ENCODE peak calls at places on chromosome 9, in eight cellular contexts. S is colonic mucosa, Z is pancreas, N is astrocyte, C is tibial nerve, A is spleen, W is cardiac muscle cell, O is small intestine. F is an unnamed sample.

GRCh38 chr9:133777111-133777791 is 39.1 kb upstream of the SARDH start:
- DNase-seq in S (no peak), Z (no peak), N (no peak), C (no peak), A (peak; percentile 51), W (no peak), O (no peak), F (no peak)

GRCh38 chr9:1890806-1891205 is 124.3 kb upstream of the SMARCA2 start:
- DNase-seq in S (no peak), Z (no peak), N (peak; percentile 8), C (no peak), A (no peak), W (peak; percentile 17), O (no peak), F (no peak)

GRCh38 chr9:92385953-92386352 is 18.4 kb downstream of the OGN start:
- DNase-seq in S (no peak), Z (no peak), N (peak; percentile 89), C (no peak), A (no peak), W (no peak), O (peak; percentile 51), F (no peak)

GRCh38 chr9:136061405-136061804 is 33.7 kb downstream of the NACC2 start:
- DNase-seq in S (no peak), Z (no peak), N (no peak), C (no peak), A (no peak), W (no peak), O (no peak), F (no peak)

GRCh38 chr9:108551030-108551964 is 304.5 kb downstream of the ACTL7B start:
- DNase-seq in S (no peak), Z (no peak), N (peak; percentile 94), C (no peak), A (no peak), W (peak; percentile 78), O (no peak), F (no peak)

GRCh38 chr9:114430443-114430842 is 42.7 kb upstream of the AKNA start:
- DNase-seq in S (no peak), Z (peak; percentile 13), N (no peak), C (no peak), A (peak; percentile 14), W (no peak), O (no peak), F (no peak)

GRCh38 chr9:123131258-123131657 is 97.8 kb downstream of the GPR21 start:
- DNase-seq in S (no peak), Z (no peak), N (peak; percentile 73), C (no peak), A (no peak), W (peak; percentile 72), O (no peak), F (no peak)

GRCh38 chr9:5909999-5910398 is 19.3 kb downstream of the MLANA start:
- DNase-seq in S (no peak), Z (no peak), N (peak; percentile 44), C (no peak), A (no peak), W (no peak), O (no peak), F (no peak)

GRCh38 chr9:135701067-135701967 is 668 bp upstream of the KCNT1 start:
- DNase-seq in S (no peak), Z (no peak), N (no peak), C (no peak), A (no peak), W (no peak), O (no peak), F (no peak)

GRCh38 chr9:85942913-85943729 is 2.2 kb downstream of the NAA35 start:
- DNase-seq in S (no peak), Z (no peak), N (no peak), C (no peak), A (no peak), W (no peak), O (no peak), F (no peak)

GRCh38 chr9:127974002-127974768 is 6.6 kb downstream of the EEIG1 start:
- DNase-seq in S (peak; percentile 24), Z (no peak), N (no peak), C (no peak), A (no peak), W (no peak), O (peak; percentile 21), F (no peak)

GRCh38 chr9:111866976-111867375 is 29.6 kb upstream of the UGCG start:
- DNase-seq in S (no peak), Z (no peak), N (peak; percentile 84), C (no peak), A (no peak), W (peak; percentile 78), O (peak; percentile 37), F (no peak)

GRCh38 chr9:122552812-122553211 is at the start of gene OR1N2:
- DNase-seq in S (no peak), Z (no peak), N (no peak), C (no peak), A (no peak), W (no peak), O (no peak), F (no peak)

GRCh38 chr9:128341435-128341849 is 1.1 kb downstream of the SLC27A4 start:
- DNase-seq in S (peak; percentile 85), Z (peak; percentile 71), N (peak; percentile 32), C (peak; percentile 65), A (peak; percentile 79), W (peak; percentile 69), O (peak; percentile 90), F (peak; percentile 45)

GRCh38 chr9:90092512-90092911 is 487.7 kb downstream of the GADD45G start:
- DNase-seq in S (no peak), Z (no peak), N (no peak), C (no peak), A (no peak), W (no peak), O (no peak), F (no peak)

GRCh38 chr9:35656340-35656739 is 1.5 kb downstream of the RMRP start:
- DNase-seq in S (no peak), Z (no peak), N (no peak), C (no peak), A (no peak), W (no peak), O (no peak), F (no peak)

GRCh38 chr9:4986783-4987182 is 1.7 kb downstream of the JAK2 start:
- DNase-seq in S (no peak), Z (no peak), N (no peak), C (no peak), A (no peak), W (no peak), O (no peak), F (no peak)

GRCh38 chr9:91930475-91930874 is 19.6 kb downstream of the ROR2 start:
- DNase-seq in S (no peak), Z (no peak), N (peak; percentile 46), C (no peak), A (no peak), W (peak; percentile 32), O (no peak), F (no peak)

GRCh38 chr9:127700594-127701255 is 6.1 kb upstream of the CFAP157 start:
- DNase-seq in S (no peak), Z (no peak), N (no peak), C (no peak), A (no peak), W (no peak), O (no peak), F (no peak)

GRCh38 chr9:74753650-74754049 is 134.1 kb downstream of the TRPM6 start:
- DNase-seq in S (no peak), Z (no peak), N (no peak), C (no peak), A (no peak), W (no peak), O (no peak), F (no peak)

GRCh38 chr9:131140550-131140949 is 15.2 kb downstream of the NUP214 start:
- DNase-seq in S (no peak), Z (no peak), N (no peak), C (no peak), A (no peak), W (no peak), O (no peak), F (no peak)
- H3K36me3 ChIP-seq in S (peaks cover 15% of the 10 kb centered on the region), Z (peaks cover 15% of the 10 kb centered on the region), N (peaks cover 73% of the 10 kb centered on the region), C (peaks cover 51% of the 10 kb centered on the region), A (peaks cover 100% of the 10 kb centered on the region), W (peaks cover 75% of the 10 kb centered on the region), O (peaks cover 37% of the 10 kb centered on the region), F (peaks cover 16% of the 10 kb centered on the region)

DNA sequence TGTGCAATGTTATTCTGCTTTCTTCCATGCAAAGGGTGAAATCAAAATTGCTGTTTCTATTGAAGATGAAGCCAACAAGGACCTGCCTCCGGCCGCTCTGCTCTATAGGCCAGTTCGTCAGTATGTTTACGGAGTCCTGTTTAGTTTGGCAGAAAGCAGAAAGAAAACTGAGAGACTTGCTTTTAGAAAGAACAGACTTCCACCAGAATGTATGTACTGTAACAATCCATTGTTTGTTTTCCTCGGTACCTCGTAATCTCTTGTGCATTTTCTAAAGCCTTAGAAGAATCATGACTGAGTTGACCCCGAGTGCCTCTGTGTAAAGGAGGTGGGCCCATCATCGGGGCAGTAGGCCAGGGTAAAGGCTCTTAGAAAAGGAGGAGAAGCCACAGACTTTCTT is 44.3 kb upstream of the PHF2 start:
- DNase-seq in S (no peak), Z (no peak), N (no peak), C (no peak), A (no peak), W (no peak), O (no peak), F (no peak)
- H3K36me3 ChIP-seq in S (no peaks in the 10 kb centered on the region), Z (peaks cover 12% of the 10 kb centered on the region), N (peaks cover 41% of the 10 kb centered on the region), C (peaks cover 14% of the 10 kb centered on the region), A (peaks cover 100% of the 10 kb centered on the region), W (peaks cover 50% of the 10 kb centered on the region), O (peaks cover 4% of the 10 kb centered on the region), F (peaks cover 16% of the 10 kb centered on the region)

DNA sequence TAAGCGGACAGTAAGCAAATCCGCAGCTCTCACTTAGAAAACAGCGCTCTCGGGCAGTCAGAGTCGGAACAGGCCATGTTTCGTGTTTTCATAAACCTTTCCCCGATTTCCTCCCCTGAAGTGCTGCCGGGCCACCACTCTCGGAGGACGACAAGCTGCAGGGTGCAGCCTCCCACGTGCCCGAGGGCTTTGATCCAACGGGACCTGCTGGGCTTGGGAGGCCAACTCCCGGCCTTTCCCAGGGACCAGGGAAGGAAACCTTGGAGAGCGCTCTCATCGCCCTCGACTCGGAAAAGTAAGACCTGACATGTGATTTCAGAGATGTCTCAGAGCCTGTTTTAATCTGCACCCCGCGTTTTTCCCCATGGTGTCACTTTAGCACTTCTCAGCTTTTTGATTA is 99.8 kb upstream of the CACNA1B start:
- DNase-seq in S (no peak), Z (no peak), N (no peak), C (no peak), A (no peak), W (no peak), O (no peak), F (no peak)
- H3K36me3 ChIP-seq in S (no peaks in the 10 kb centered on the region), Z (peaks cover 22% of the 10 kb centered on the region), N (peaks cover 18% of the 10 kb centered on the region), C (peaks cover 31% of the 10 kb centered on the region), A (peaks cover 93% of the 10 kb centered on the region), W (peaks cover 41% of the 10 kb centered on the region), O (peaks cover 15% of the 10 kb centered on the region), F (peaks cover 47% of the 10 kb centered on the region)

DNA sequence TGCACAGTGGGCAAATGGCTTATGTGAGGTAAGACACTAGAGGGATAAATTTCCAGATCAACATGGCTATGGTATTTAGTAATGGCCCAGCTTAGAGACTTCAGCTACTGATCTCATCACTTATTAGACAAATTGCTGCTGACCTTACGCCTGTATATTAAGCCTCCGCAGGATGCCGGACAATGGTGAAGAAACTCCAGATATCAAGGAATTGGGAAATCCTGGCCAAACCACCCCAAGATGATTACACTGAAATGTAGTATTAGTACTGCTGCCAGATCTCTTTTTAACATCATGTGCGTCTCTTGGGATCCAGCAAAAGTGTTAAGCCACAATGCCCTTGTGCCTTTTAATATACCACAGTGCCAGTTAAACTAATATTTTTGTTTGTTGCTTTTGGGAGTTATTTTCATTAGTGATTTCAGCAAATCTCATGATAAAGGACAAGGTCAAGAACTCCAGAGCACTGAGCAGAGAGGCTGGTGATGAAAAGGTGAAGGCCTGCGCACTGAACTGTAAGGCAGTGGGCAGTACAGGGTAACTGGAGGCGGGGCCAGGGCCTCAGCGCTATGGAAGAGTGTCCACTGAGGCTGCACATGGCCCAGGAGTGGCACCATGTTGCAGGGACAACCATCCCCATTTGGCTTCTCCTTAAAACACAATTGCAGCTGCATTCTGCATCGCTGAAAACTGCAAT is 32.5 kb downstream of the TSTD2 start:
- DNase-seq in S (no peak), Z (no peak), N (no peak), C (no peak), A (no peak), W (peak; percentile 65), O (no peak), F (no peak)
- H3K36me3 ChIP-seq in S (peaks cover 6% of the 10 kb centered on the region), Z (peaks cover 15% of the 10 kb centered on the region), N (peaks cover 26% of the 10 kb centered on the region), C (no peaks in the 10 kb centered on the region), A (peaks cover 65% of the 10 kb centered on the region), W (peaks cover 41% of the 10 kb centered on the region), O (peaks cover 5% of the 10 kb centered on the region), F (peaks cover 21% of the 10 kb centered on the region)

F was measured in GM06990.